ENCODE peak calls at places on chromosomes 3 and 15, in six cellular contexts. E is NCI-H510A; W is DMS 273 treated with DMSO at 0.1 percent for 48 hours; L is nephron progenitor cell; C is cardiac muscle cell; Q is naive thymus-derived CD8-positive, alpha-beta T cell. P is an unnamed sample.

GRCh38 chr15:77631790-77632551 is 741 bp downstream of the LINGO1 start:
- DNase-seq in W (no peak), E (no peak), L (peak), Q (no peak), C (peak), P (no peak)

GRCh38 chr3:32685604-32686185 is 707 bp downstream of the CNOT10 start:
- DNase-seq in L (no peak), Q (no peak), E (no peak), W (no peak), C (no peak), P (no peak)

GRCh38 chr3:52843116-52843865 is 8.5 kb upstream of the MUSTN1 start:
- DNase-seq in W (no peak), Q (no peak), E (no peak), L (no peak), C (no peak), P (no peak)

GRCh38 chr15:40927497-40928346 is 1.4 kb upstream of the DLL4 start:
- DNase-seq in W (peak), Q (no peak), E (no peak), L (no peak), C (no peak), P (peak)

GRCh38 chr3:9754678-9755077 is 4.9 kb downstream of the OGG1 start:
- DNase-seq in E (no peak), C (no peak), W (no peak), Q (no peak), L (no peak), P (no peak)

GRCh38 chr3:171840831-171841619 is 2.1 kb upstream of the TMEM212 start:
- DNase-seq in W (no peak), C (no peak), Q (no peak), E (no peak), L (peak), P (no peak)

GRCh38 chr3:90015688-90016356 is 908.4 kb downstream of the EPHA3 start:
- DNase-seq in W (no peak), Q (no peak), L (peak), C (no peak), E (no peak), P (no peak)

GRCh38 chr3:183224581-183224980 is 28.5 kb upstream of the B3GNT5 start:
- DNase-seq in L (no peak), E (no peak), Q (peak), C (no peak), W (no peak), P (no peak)

GRCh38 chr3:139934557-139935070 is 371 bp upstream of the CLSTN2 start:
- DNase-seq in C (peak), W (peak), Q (no peak), E (peak), L (peak), P (peak)

GRCh38 chr3:108603689-108604088 is 14.2 kb downstream of the DZIP3 start:
- DNase-seq in W (no peak), E (no peak), Q (peak), C (no peak), L (no peak), P (no peak)

GRCh38 chr3:171054921-171055320 is 28.4 kb upstream of the SLC2A2 start:
- DNase-seq in W (no peak), Q (no peak), C (no peak), E (no peak), L (no peak), P (no peak)

GRCh38 chr15:86690566-86690965 is 610.9 kb downstream of the AGBL1 start:
- DNase-seq in E (no peak), C (peak), Q (no peak), W (no peak), L (no peak), P (no peak)

GRCh38 chr3:59540696-59541095 is 490.9 kb upstream of the CFAP20DC start:
- DNase-seq in W (no peak), E (no peak), Q (no peak), L (no peak), C (no peak), P (no peak)

GRCh38 chr3:140469491-140469890 is 208.4 kb upstream of the TRIM42 start:
- DNase-seq in Q (no peak), C (no peak), L (no peak), W (no peak), E (no peak), P (no peak)

GRCh38 chr3:52839892-52840545 is 5.2 kb upstream of the MUSTN1 start:
- DNase-seq in W (no peak), E (no peak), Q (no peak), L (no peak), C (no peak), P (no peak)

GRCh38 chr3:45224824-45225464 is 1.1 kb downstream of the TMEM158 start:
- DNase-seq in Q (peak), E (peak), W (no peak), L (peak), C (peak), P (no peak)